ENCODE peak calls at places on chromosomes 16 and 17, in eight cellular contexts. X is uterus, P is tibial nerve, O is glutamatergic neuron, W is AG08395, E is non-pigmented ciliary epithelial cell, B is fibroblast of villous mesenchyme, U is brain microvascular endothelial cell. K is an unnamed sample.
A peak's percentile ranks its signal among the peaks of the same experiment; 100 is the strongest.

GRCh38 chr17:27402943-27403342 is 53.3 kb upstream of the KSR1 start:
- DNase-seq in X (no peak), P (no peak), O (no peak), W (no peak), E (no peak), B (no peak), U (no peak), K (no peak)

GRCh38 chr17:2436516-2436915 is 35.7 kb upstream of the MNT start:
- DNase-seq in X (no peak), P (no peak), O (no peak), W (no peak), E (no peak), B (no peak), U (no peak), K (no peak)

GRCh38 chr17:41338961-41339485 is 11.6 kb downstream of the KRT33A start:
- DNase-seq in X (no peak), P (no peak), O (no peak), W (peak; percentile 32), E (no peak), B (peak; percentile 81), U (no peak), K (no peak)

GRCh38 chr17:18119938-18120337 is 11.4 kb downstream of the MYO15A start:
- DNase-seq in X (no peak), P (no peak), O (no peak), W (no peak), E (no peak), B (no peak), U (no peak), K (no peak)

GRCh38 chr16:88649924-88650748 is 717 bp downstream of the CYBA start:
- DNase-seq in X (no peak), P (no peak), O (no peak), W (peak; percentile 50), E (no peak), B (peak; percentile 47), U (no peak), K (no peak)

GRCh38 chr17:45438931-45439610 is 6.4 kb upstream of the ARHGAP27 start:
- DNase-seq in X (no peak), P (no peak), O (no peak), W (no peak), E (no peak), B (no peak), U (no peak), K (no peak)

GRCh38 chr17:75843577-75844529 is at the start of gene UNC13D:
- DNase-seq in X (no peak), P (no peak), O (peak; percentile 21), W (no peak), E (no peak), B (peak; percentile 25), U (no peak), K (no peak)

GRCh38 chr17:1730345-1731193 is 6.1 kb downstream of the WDR81 start:
- DNase-seq in X (peak; percentile 95), P (peak; percentile 94), O (no peak), W (peak; percentile 89), E (no peak), B (peak; percentile 98), U (peak; percentile 77), K (peak; percentile 69)

GRCh38 chr17:48726182-48726915 is 2.2 kb downstream of the HOXB13 start:
- DNase-seq in X (no peak), P (no peak), O (no peak), W (no peak), E (no peak), B (no peak), U (no peak), K (no peak)

GRCh38 chr17:45702666-45703266 is 81.4 kb upstream of the CRHR1 start:
- DNase-seq in X (no peak), P (no peak), O (no peak), W (peak; percentile 17), E (no peak), B (peak; percentile 33), U (no peak), K (no peak)

GRCh38 chr17:58277107-58277506 is 3.6 kb downstream of the MPO start:
- DNase-seq in X (no peak), P (no peak), O (no peak), W (no peak), E (no peak), B (peak; percentile 8), U (peak; percentile 7), K (peak; percentile 8)

GRCh38 chr16:12976491-12976890 is 75.1 kb downstream of the SHISA9 start:
- DNase-seq in X (no peak), P (no peak), O (no peak), W (no peak), E (no peak), B (no peak), U (no peak), K (no peak)

GRCh38 chr17:59521465-59522126 is 43.8 kb upstream of the DHX40 start:
- DNase-seq in X (peak; percentile 36), P (no peak), O (peak; percentile 75), W (peak; percentile 88), E (no peak), B (peak; percentile 69), U (peak; percentile 40), K (peak; percentile 57)

K was measured in cerebellar cortex.